ENCODE peak calls at places on chromosome 6, in six cellular contexts. D, Q, L, U, W and N are unnamed samples.

GRCh38 chr6:152068622-152069261 is 261.3 kb downstream of the ESR1 start:
- DNase-seq in D (no peak), Q (peak; percentile 25), L (no peak), U (no peak), W (peak; percentile 50), N (no peak)

GRCh38 chr6:158008894-158009891 is 27.5 kb downstream of the SYNJ2 start:
- DNase-seq in D (no peak), Q (peak; percentile 81), L (peak; percentile 96), U (no peak), W (peak; percentile 54), N (no peak)

GRCh38 chr6:92777146-92777740 is 642.1 kb downstream of the EPHA7 start:
- DNase-seq in D (peak; percentile 0), Q (peak; percentile 49), L (no peak), U (no peak), W (peak; percentile 75), N (no peak)

GRCh38 chr6:19602614-19603013 is 234.6 kb upstream of the ID4 start:
- DNase-seq in D (no peak), Q (no peak), L (no peak), U (no peak), W (no peak), N (no peak)

GRCh38 chr6:148027201-148027600 is 315.4 kb upstream of the SASH1 start:
- DNase-seq in D (no peak), Q (no peak), L (no peak), U (no peak), W (no peak), N (no peak)

GRCh38 chr6:106558364-106558763 is 70.9 kb downstream of the RTN4IP1 start:
- DNase-seq in D (no peak), Q (no peak), L (no peak), U (no peak), W (no peak), N (no peak)

GRCh38 chr6:25061289-25061945 is 125.7 kb upstream of the RIPOR2 start:
- DNase-seq in D (no peak), Q (no peak), L (peak; percentile 78), U (no peak), W (peak; percentile 58), N (no peak)

GRCh38 chr6:154683756-154684523 is 49.3 kb upstream of the SCAF8 start:
- DNase-seq in D (peak; percentile 27), Q (no peak), L (peak; percentile 54), U (no peak), W (peak; percentile 57), N (no peak)

GRCh38 chr6:122007366-122007765 is 392.1 kb upstream of the HSF2 start:
- DNase-seq in D (no peak), Q (no peak), L (peak; percentile 3), U (peak; percentile 37), W (peak; percentile 69), N (no peak)

GRCh38 chr6:166257911-166258318 is 50.3 kb downstream of the PRR18 start:
- DNase-seq in D (no peak), Q (peak; percentile 6), L (no peak), U (no peak), W (no peak), N (no peak)